ENCODE peak calls at places on chromosome 10, in five cellular contexts. One of them, this sample, is unnamed.
A peak's percentile ranks its signal among the peaks of the same experiment; 100 is the strongest.

GRCh38 chr10:67609996-67610793 is 85.8 kb downstream of the CTNNA3 start:
- DNase-seq in right lobe of liver: no peak
- DNase-seq in body of pancreas: no peak
- DNase-seq in cardiac muscle cell: peak; percentile 6
- DNase-seq in aorta: no peak
- DNase-seq in this sample: no peak

GRCh38 chr10:88088441-88089340 is 225.3 kb downstream of the PTEN start:
- DNase-seq in right lobe of liver: no peak
- DNase-seq in body of pancreas: no peak
- DNase-seq in cardiac muscle cell: no peak
- DNase-seq in aorta: no peak
- DNase-seq in this sample: no peak

GRCh38 chr10:15542817-15543216 is 171.7 kb upstream of the FAM171A1 start:
- DNase-seq in right lobe of liver: no peak
- DNase-seq in body of pancreas: no peak
- DNase-seq in cardiac muscle cell: no peak
- DNase-seq in aorta: no peak
- DNase-seq in this sample: no peak

GRCh38 chr10:123781956-123782500 is 109.6 kb downstream of the CPXM2 start:
- DNase-seq in right lobe of liver: no peak
- DNase-seq in body of pancreas: no peak
- DNase-seq in cardiac muscle cell: no peak
- DNase-seq in aorta: no peak
- DNase-seq in this sample: no peak

GRCh38 chr10:80443531-80443974 is 10.6 kb upstream of the TSPAN14 start:
- DNase-seq in right lobe of liver: no peak
- DNase-seq in body of pancreas: peak; percentile 17
- DNase-seq in cardiac muscle cell: no peak
- DNase-seq in aorta: no peak
- DNase-seq in this sample: no peak

GRCh38 chr10:48251152-48251524 is 23.4 kb downstream of the FRMPD2 start:
- DNase-seq in right lobe of liver: no peak
- DNase-seq in body of pancreas: peak; percentile 40
- DNase-seq in cardiac muscle cell: no peak
- DNase-seq in aorta: no peak
- DNase-seq in this sample: no peak

GRCh38 chr10:63692205-63692896 is 171.2 kb downstream of the REEP3 start:
- DNase-seq in right lobe of liver: no peak
- DNase-seq in body of pancreas: no peak
- DNase-seq in cardiac muscle cell: no peak
- DNase-seq in aorta: no peak
- DNase-seq in this sample: no peak

GRCh38 chr10:67827811-67828210 is 10.2 kb downstream of the DNAJC12 start:
- DNase-seq in right lobe of liver: peak; percentile 80
- DNase-seq in body of pancreas: no peak
- DNase-seq in cardiac muscle cell: no peak
- DNase-seq in aorta: no peak
- DNase-seq in this sample: no peak

GRCh38 chr10:95834375-95834774 is 73.4 kb upstream of the CC2D2B start:
- DNase-seq in right lobe of liver: no peak
- DNase-seq in body of pancreas: no peak
- DNase-seq in cardiac muscle cell: no peak
- DNase-seq in aorta: no peak
- DNase-seq in this sample: no peak

GRCh38 chr10:51760864-51761263 is 61.5 kb upstream of the CSTF2T start:
- DNase-seq in right lobe of liver: no peak
- DNase-seq in body of pancreas: no peak
- DNase-seq in cardiac muscle cell: no peak
- DNase-seq in aorta: no peak
- DNase-seq in this sample: no peak

GRCh38 chr10:84605802-84606201 is 277.4 kb downstream of the CCSER2 start:
- DNase-seq in right lobe of liver: no peak
- DNase-seq in body of pancreas: no peak
- DNase-seq in cardiac muscle cell: no peak
- DNase-seq in aorta: no peak
- DNase-seq in this sample: no peak

GRCh38 chr10:80609331-80609730 is 71.6 kb downstream of the SH2D4B start:
- DNase-seq in right lobe of liver: no peak
- DNase-seq in body of pancreas: no peak
- DNase-seq in cardiac muscle cell: no peak
- DNase-seq in aorta: no peak
- DNase-seq in this sample: no peak

DNA sequence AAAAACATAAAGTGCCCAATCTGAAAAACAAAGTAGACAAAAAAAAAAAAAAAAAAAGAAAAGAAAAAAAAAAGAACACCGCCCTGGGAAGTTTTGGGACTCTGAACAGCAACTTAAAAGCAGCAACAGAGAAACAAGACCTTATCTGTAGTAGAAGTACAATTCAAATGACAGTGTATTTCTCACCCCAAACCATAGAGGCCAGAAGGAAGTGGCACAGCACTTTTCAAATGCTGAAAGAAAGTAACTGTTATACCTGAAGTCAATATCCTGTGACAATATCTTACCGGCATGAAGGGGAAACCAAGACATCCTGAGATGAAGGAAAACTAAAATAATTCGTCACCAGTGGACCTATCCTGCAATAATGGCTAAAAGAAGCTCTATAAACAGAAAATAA is 112.1 kb downstream of the DNAJC1 start:
- DNase-seq in right lobe of liver: no peak
- DNase-seq in body of pancreas: no peak
- DNase-seq in cardiac muscle cell: no peak
- DNase-seq in aorta: no peak
- DNase-seq in this sample: no peak
- H3K9me3 ChIP-seq in right lobe of liver: no peaks in the 10 kb centered on the region
- H3K9me3 ChIP-seq in body of pancreas: no peaks in the 10 kb centered on the region
- H3K9me3 ChIP-seq in cardiac muscle cell: no peaks in the 10 kb centered on the region
- H3K9me3 ChIP-seq in aorta: peaks cover 3% of the 10 kb centered on the region
- H3K9me3 ChIP-seq in this sample: peaks cover 2% of the 10 kb centered on the region

GRCh38 chr10:30425336-30426075 is 8.5 kb upstream of the MAP3K8 start:
- DNase-seq in right lobe of liver: no peak
- DNase-seq in body of pancreas: no peak
- DNase-seq in cardiac muscle cell: no peak
- DNase-seq in aorta: no peak
- DNase-seq in this sample: no peak

GRCh38 chr10:30420266-30420665 is 13.7 kb upstream of the MAP3K8 start:
- DNase-seq in right lobe of liver: no peak
- DNase-seq in body of pancreas: no peak
- DNase-seq in cardiac muscle cell: no peak
- DNase-seq in aorta: no peak
- DNase-seq in this sample: no peak

GRCh38 chr10:30420774-30421173 is 13.2 kb upstream of the MAP3K8 start:
- DNase-seq in right lobe of liver: no peak
- DNase-seq in body of pancreas: no peak
- DNase-seq in cardiac muscle cell: no peak
- DNase-seq in aorta: no peak
- DNase-seq in this sample: no peak

GRCh38 chr10:30422981-30423654 is 10.9 kb upstream of the MAP3K8 start:
- DNase-seq in right lobe of liver: no peak
- DNase-seq in body of pancreas: peak; percentile 27
- DNase-seq in cardiac muscle cell: no peak
- DNase-seq in aorta: peak; percentile 84
- DNase-seq in this sample: no peak

DNA sequence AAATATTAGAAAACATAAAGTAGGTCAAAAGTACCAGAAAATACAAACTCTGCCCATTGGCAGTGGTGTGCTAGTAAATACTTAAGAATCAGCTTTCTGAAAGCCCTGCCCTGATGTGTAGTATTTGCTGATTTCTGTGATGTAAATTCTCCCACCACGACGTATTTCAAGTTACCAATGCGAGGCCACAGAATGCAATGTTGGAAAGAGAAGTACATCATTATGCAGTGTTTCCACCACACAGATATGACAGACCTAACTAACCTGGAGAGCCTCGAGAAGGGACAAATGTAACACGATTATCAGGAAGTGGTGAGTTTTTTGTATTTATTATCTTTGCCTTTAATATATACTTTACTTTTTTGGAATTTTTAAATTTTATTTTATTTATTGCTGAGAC is 11.7 kb upstream of the MAP3K8 start:
- DNase-seq in right lobe of liver: no peak
- DNase-seq in body of pancreas: no peak
- DNase-seq in cardiac muscle cell: no peak
- DNase-seq in aorta: no peak
- DNase-seq in this sample: no peak
- H3K9me3 ChIP-seq in right lobe of liver: no peaks in the 10 kb centered on the region
- H3K9me3 ChIP-seq in body of pancreas: no peaks in the 10 kb centered on the region
- H3K9me3 ChIP-seq in cardiac muscle cell: no peaks in the 10 kb centered on the region
- H3K9me3 ChIP-seq in aorta: no peaks in the 10 kb centered on the region
- H3K9me3 ChIP-seq in this sample: no peaks in the 10 kb centered on the region

GRCh38 chr10:4710858-4711257 is 115.1 kb upstream of the AKR1E2 start:
- DNase-seq in right lobe of liver: no peak
- DNase-seq in body of pancreas: no peak
- DNase-seq in cardiac muscle cell: no peak
- DNase-seq in aorta: no peak
- DNase-seq in this sample: no peak

GRCh38 chr10:4704034-4704545 is 121.9 kb upstream of the AKR1E2 start:
- DNase-seq in right lobe of liver: no peak
- DNase-seq in body of pancreas: no peak
- DNase-seq in cardiac muscle cell: no peak
- DNase-seq in aorta: no peak
- DNase-seq in this sample: no peak

DNA sequence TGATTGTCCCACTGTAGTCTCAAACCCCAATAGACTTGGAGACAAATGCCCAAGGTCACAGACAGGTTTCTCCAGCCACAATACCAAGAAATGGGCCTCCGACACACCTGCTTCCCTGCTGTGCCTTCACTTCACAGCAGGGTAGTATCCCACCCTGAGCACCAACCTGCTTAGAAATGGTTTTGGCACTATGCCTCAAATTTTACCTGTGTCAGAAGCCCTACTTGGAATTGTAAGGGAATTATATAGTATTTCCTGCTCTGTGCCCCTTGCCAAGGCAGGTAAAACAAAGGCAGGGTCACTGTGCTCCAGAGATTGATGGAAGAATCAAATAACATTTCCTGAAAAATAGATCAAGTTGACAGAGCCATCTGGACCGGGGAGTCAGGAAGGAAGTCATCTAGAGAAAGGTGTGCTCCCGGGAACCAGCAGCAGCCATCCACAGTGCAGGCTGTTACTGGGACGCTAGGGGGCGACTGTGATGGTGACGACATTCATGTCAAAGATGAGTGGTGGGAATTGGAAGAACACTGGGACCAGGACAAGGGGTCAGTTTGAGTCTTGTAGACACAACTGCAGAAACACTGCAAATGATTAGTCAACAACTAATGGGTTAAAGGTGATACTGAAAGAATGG is 117.8 kb upstream of the AKR1E2 start:
- DNase-seq in right lobe of liver: no peak
- DNase-seq in body of pancreas: no peak
- DNase-seq in cardiac muscle cell: no peak
- DNase-seq in aorta: no peak
- DNase-seq in this sample: no peak
- H3K9me3 ChIP-seq in right lobe of liver: no peaks in the 10 kb centered on the region
- H3K9me3 ChIP-seq in body of pancreas: no peaks in the 10 kb centered on the region
- H3K9me3 ChIP-seq in cardiac muscle cell: no peaks in the 10 kb centered on the region
- H3K9me3 ChIP-seq in aorta: no peaks in the 10 kb centered on the region
- H3K9me3 ChIP-seq in this sample: no peaks in the 10 kb centered on the region

DNA sequence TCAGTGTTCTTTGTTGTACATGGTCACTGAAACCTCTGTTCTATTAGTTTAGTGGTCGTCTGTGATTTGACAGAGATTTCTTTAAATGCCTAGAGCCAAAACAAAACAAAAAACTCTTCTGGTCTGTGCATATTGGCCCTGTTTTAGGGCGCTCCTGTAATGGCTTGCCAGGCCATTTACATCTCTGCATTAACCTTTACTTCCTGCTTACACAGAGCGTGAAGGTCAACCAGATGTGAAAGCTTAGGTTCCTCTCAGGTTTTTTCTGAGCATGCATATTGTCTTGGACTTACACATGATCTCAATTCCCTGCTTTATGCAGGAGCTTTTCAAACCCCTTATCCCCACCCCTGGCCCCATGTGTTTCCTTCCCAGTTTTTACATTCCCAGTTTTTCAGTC is 9.6 kb downstream of the ZNF37A start:
- DNase-seq in right lobe of liver: no peak
- DNase-seq in body of pancreas: no peak
- DNase-seq in cardiac muscle cell: no peak
- DNase-seq in aorta: no peak
- DNase-seq in this sample: no peak
- H3K9me3 ChIP-seq in right lobe of liver: peaks cover 7% of the 10 kb centered on the region
- H3K9me3 ChIP-seq in body of pancreas: peaks cover 47% of the 10 kb centered on the region
- H3K9me3 ChIP-seq in cardiac muscle cell: no peaks in the 10 kb centered on the region
- H3K9me3 ChIP-seq in aorta: peaks cover 9% of the 10 kb centered on the region
- H3K9me3 ChIP-seq in this sample: peaks cover 11% of the 10 kb centered on the region

GRCh38 chr10:37314350-37314749 is 189.0 kb downstream of the ANKRD30A start:
- DNase-seq in right lobe of liver: no peak
- DNase-seq in body of pancreas: no peak
- DNase-seq in cardiac muscle cell: no peak
- DNase-seq in aorta: no peak
- DNase-seq in this sample: no peak
- H3K9me3 ChIP-seq in right lobe of liver: no peaks in the 10 kb centered on the region
- H3K9me3 ChIP-seq in body of pancreas: no peaks in the 10 kb centered on the region
- H3K9me3 ChIP-seq in cardiac muscle cell: peaks cover 7% of the 10 kb centered on the region
- H3K9me3 ChIP-seq in aorta: no peaks in the 10 kb centered on the region
- H3K9me3 ChIP-seq in this sample: no peaks in the 10 kb centered on the region

DNA sequence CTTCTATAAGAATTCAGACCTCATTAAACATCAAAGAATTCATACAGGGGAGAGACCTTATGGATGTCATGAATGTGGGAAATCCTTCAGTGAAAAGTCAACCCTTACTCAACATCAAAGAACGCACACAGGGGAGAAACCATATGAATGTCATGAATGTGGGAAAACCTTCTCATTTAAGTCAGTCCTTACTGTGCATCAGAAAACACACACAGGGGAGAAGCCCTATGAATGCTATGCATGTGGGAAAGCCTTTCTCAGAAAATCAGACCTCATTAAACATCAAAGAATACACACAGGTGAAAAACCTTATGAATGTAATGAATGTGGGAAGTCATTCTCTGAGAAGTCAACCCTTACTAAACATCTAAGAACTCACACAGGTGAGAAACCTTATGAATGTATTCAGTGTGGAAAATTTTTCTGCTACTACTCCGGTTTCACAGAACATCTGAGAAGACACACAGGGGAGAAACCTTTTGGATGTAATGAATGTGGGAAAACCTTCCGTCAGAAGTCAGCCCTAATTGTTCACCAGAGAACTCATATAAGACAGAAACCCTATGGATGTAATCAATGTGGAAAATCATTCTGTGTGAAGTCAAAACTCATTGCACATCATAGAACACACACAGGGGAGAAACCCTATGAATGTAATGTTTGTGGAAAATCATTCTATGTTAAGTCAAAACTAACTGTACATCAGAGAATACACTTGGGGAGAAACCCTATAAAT is 24.1 kb downstream of the ZNF37A start:
- DNase-seq in right lobe of liver: no peak
- DNase-seq in body of pancreas: no peak
- DNase-seq in cardiac muscle cell: no peak
- DNase-seq in aorta: no peak
- DNase-seq in this sample: no peak
- H3K9me3 ChIP-seq in right lobe of liver: peaks cover 57% of the 10 kb centered on the region
- H3K9me3 ChIP-seq in body of pancreas: peaks cover 84% of the 10 kb centered on the region
- H3K9me3 ChIP-seq in cardiac muscle cell: no peaks in the 10 kb centered on the region
- H3K9me3 ChIP-seq in aorta: peaks cover 27% of the 10 kb centered on the region
- H3K9me3 ChIP-seq in this sample: peaks cover 70% of the 10 kb centered on the region

DNA sequence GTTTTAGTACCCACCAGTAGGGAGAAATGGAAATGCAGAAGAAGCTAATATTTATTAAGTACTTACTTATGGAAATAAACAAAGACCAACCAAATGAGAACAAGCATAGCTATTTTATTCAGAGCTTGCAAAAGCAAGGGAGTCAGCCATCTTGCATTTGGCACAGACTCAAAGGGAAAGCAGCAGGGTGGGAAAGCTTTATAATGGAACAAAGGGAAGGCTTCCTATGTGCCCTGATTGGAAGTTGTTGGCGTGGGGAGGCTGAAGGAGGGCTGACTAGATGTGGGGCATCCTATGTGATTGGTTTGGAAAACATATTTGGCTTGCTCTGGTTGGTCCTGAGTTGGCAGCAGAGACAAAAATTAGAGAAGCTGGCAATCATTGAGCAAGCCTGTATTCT is 595.3 kb upstream of the GHITM start:
- DNase-seq in right lobe of liver: no peak
- DNase-seq in body of pancreas: no peak
- DNase-seq in cardiac muscle cell: no peak
- DNase-seq in aorta: no peak
- DNase-seq in this sample: no peak
- H3K9me3 ChIP-seq in right lobe of liver: no peaks in the 10 kb centered on the region
- H3K9me3 ChIP-seq in body of pancreas: no peaks in the 10 kb centered on the region
- H3K9me3 ChIP-seq in cardiac muscle cell: no peaks in the 10 kb centered on the region
- H3K9me3 ChIP-seq in aorta: no peaks in the 10 kb centered on the region
- H3K9me3 ChIP-seq in this sample: no peaks in the 10 kb centered on the region

This sample was measured in T-helper 17 cell.